ENCODE peak calls at places on chromosomes 16 and 17, in nine cellular contexts. One of them, this sample, is unnamed.

GRCh38 chr17:15973834-15974233 is 25.7 kb downstream of the ZSWIM7 start:
- DNase-seq in DMS79 treated with DMSO at 0.1 percent for 48 hours: no peak
- DNase-seq in thoracic aorta: no peak
- DNase-seq in mucosa of gallbladder: no peak
- DNase-seq in pancreas: no peak
- DNase-seq in LoVo: no peak
- DNase-seq in NCI-H1105: no peak
- DNase-seq in stimulated activated CD8-positive, alpha-beta memory T cell treated with anti-CD3 and anti-CD28 coated beads, Interleukin-7, amount 100 ng/mL, for 24 hours: no peak
- DNase-seq in hepatic stellate cell: no peak
- DNase-seq in this sample: no peak

GRCh38 chr17:49975531-49975930 is 6.5 kb downstream of the DLX4 start:
- DNase-seq in DMS79 treated with DMSO at 0.1 percent for 48 hours: no peak
- DNase-seq in thoracic aorta: no peak
- DNase-seq in mucosa of gallbladder: no peak
- DNase-seq in pancreas: no peak
- DNase-seq in LoVo: no peak
- DNase-seq in NCI-H1105: no peak
- DNase-seq in stimulated activated CD8-positive, alpha-beta memory T cell treated with anti-CD3 and anti-CD28 coated beads, Interleukin-7, amount 100 ng/mL, for 24 hours: no peak
- DNase-seq in hepatic stellate cell: no peak
- DNase-seq in this sample: no peak

GRCh38 chr17:20263595-20263994 is 203.7 kb downstream of the LGALS9B start:
- DNase-seq in DMS79 treated with DMSO at 0.1 percent for 48 hours: no peak
- DNase-seq in thoracic aorta: no peak
- DNase-seq in mucosa of gallbladder: no peak
- DNase-seq in pancreas: no peak
- DNase-seq in LoVo: peak
- DNase-seq in NCI-H1105: no peak
- DNase-seq in stimulated activated CD8-positive, alpha-beta memory T cell treated with anti-CD3 and anti-CD28 coated beads, Interleukin-7, amount 100 ng/mL, for 24 hours: no peak
- DNase-seq in hepatic stellate cell: no peak
- DNase-seq in this sample: no peak

GRCh38 chr17:53150101-53150698 is 672.5 kb upstream of the KIF2B start:
- DNase-seq in DMS79 treated with DMSO at 0.1 percent for 48 hours: no peak
- DNase-seq in thoracic aorta: no peak
- DNase-seq in mucosa of gallbladder: no peak
- DNase-seq in pancreas: no peak
- DNase-seq in LoVo: peak
- DNase-seq in NCI-H1105: peak
- DNase-seq in stimulated activated CD8-positive, alpha-beta memory T cell treated with anti-CD3 and anti-CD28 coated beads, Interleukin-7, amount 100 ng/mL, for 24 hours: no peak
- DNase-seq in hepatic stellate cell: no peak
- DNase-seq in this sample: no peak

GRCh38 chr17:17525956-17526355 is 29.8 kb upstream of the RASD1 start:
- DNase-seq in DMS79 treated with DMSO at 0.1 percent for 48 hours: no peak
- DNase-seq in thoracic aorta: no peak
- DNase-seq in mucosa of gallbladder: no peak
- DNase-seq in pancreas: no peak
- DNase-seq in LoVo: no peak
- DNase-seq in NCI-H1105: no peak
- DNase-seq in stimulated activated CD8-positive, alpha-beta memory T cell treated with anti-CD3 and anti-CD28 coated beads, Interleukin-7, amount 100 ng/mL, for 24 hours: no peak
- DNase-seq in hepatic stellate cell: no peak
- DNase-seq in this sample: no peak

GRCh38 chr17:33050611-33051140 is 59.0 kb downstream of the SPACA3 start:
- DNase-seq in DMS79 treated with DMSO at 0.1 percent for 48 hours: no peak
- DNase-seq in thoracic aorta: no peak
- DNase-seq in mucosa of gallbladder: no peak
- DNase-seq in pancreas: no peak
- DNase-seq in LoVo: no peak
- DNase-seq in NCI-H1105: no peak
- DNase-seq in stimulated activated CD8-positive, alpha-beta memory T cell treated with anti-CD3 and anti-CD28 coated beads, Interleukin-7, amount 100 ng/mL, for 24 hours: no peak
- DNase-seq in hepatic stellate cell: no peak
- DNase-seq in this sample: no peak

GRCh38 chr17:72661093-72661944 is 431.2 kb downstream of the SLC39A11 start:
- DNase-seq in DMS79 treated with DMSO at 0.1 percent for 48 hours: peak
- DNase-seq in thoracic aorta: no peak
- DNase-seq in mucosa of gallbladder: peak
- DNase-seq in pancreas: peak
- DNase-seq in LoVo: peak
- DNase-seq in NCI-H1105: no peak
- DNase-seq in stimulated activated CD8-positive, alpha-beta memory T cell treated with anti-CD3 and anti-CD28 coated beads, Interleukin-7, amount 100 ng/mL, for 24 hours: no peak
- DNase-seq in hepatic stellate cell: no peak
- DNase-seq in this sample: no peak

GRCh38 chr16:21638573-21638975 is 13.8 kb downstream of the IGSF6 start:
- DNase-seq in DMS79 treated with DMSO at 0.1 percent for 48 hours: no peak
- DNase-seq in thoracic aorta: no peak
- DNase-seq in mucosa of gallbladder: no peak
- DNase-seq in pancreas: no peak
- DNase-seq in LoVo: no peak
- DNase-seq in NCI-H1105: no peak
- DNase-seq in stimulated activated CD8-positive, alpha-beta memory T cell treated with anti-CD3 and anti-CD28 coated beads, Interleukin-7, amount 100 ng/mL, for 24 hours: no peak
- DNase-seq in hepatic stellate cell: no peak
- DNase-seq in this sample: no peak

GRCh38 chr17:72710834-72711233 is 381.7 kb downstream of the SLC39A11 start:
- DNase-seq in DMS79 treated with DMSO at 0.1 percent for 48 hours: no peak
- DNase-seq in thoracic aorta: no peak
- DNase-seq in mucosa of gallbladder: no peak
- DNase-seq in pancreas: no peak
- DNase-seq in LoVo: peak
- DNase-seq in NCI-H1105: no peak
- DNase-seq in stimulated activated CD8-positive, alpha-beta memory T cell treated with anti-CD3 and anti-CD28 coated beads, Interleukin-7, amount 100 ng/mL, for 24 hours: no peak
- DNase-seq in hepatic stellate cell: no peak
- DNase-seq in this sample: no peak

GRCh38 chr17:14712471-14713075 is 411.7 kb downstream of the HS3ST3B1 start:
- DNase-seq in DMS79 treated with DMSO at 0.1 percent for 48 hours: no peak
- DNase-seq in thoracic aorta: no peak
- DNase-seq in mucosa of gallbladder: no peak
- DNase-seq in pancreas: no peak
- DNase-seq in LoVo: no peak
- DNase-seq in NCI-H1105: no peak
- DNase-seq in stimulated activated CD8-positive, alpha-beta memory T cell treated with anti-CD3 and anti-CD28 coated beads, Interleukin-7, amount 100 ng/mL, for 24 hours: no peak
- DNase-seq in hepatic stellate cell: no peak
- DNase-seq in this sample: no peak

GRCh38 chr17:34151081-34151480 is 104.0 kb upstream of the CCL2 start:
- DNase-seq in DMS79 treated with DMSO at 0.1 percent for 48 hours: no peak
- DNase-seq in thoracic aorta: no peak
- DNase-seq in mucosa of gallbladder: no peak
- DNase-seq in pancreas: no peak
- DNase-seq in LoVo: no peak
- DNase-seq in NCI-H1105: no peak
- DNase-seq in stimulated activated CD8-positive, alpha-beta memory T cell treated with anti-CD3 and anti-CD28 coated beads, Interleukin-7, amount 100 ng/mL, for 24 hours: no peak
- DNase-seq in hepatic stellate cell: no peak
- DNase-seq in this sample: no peak

GRCh38 chr16:54460254-54460860 is 173.8 kb upstream of the IRX3 start:
- DNase-seq in DMS79 treated with DMSO at 0.1 percent for 48 hours: peak
- DNase-seq in thoracic aorta: no peak
- DNase-seq in mucosa of gallbladder: no peak
- DNase-seq in pancreas: no peak
- DNase-seq in LoVo: no peak
- DNase-seq in NCI-H1105: no peak
- DNase-seq in stimulated activated CD8-positive, alpha-beta memory T cell treated with anti-CD3 and anti-CD28 coated beads, Interleukin-7, amount 100 ng/mL, for 24 hours: no peak
- DNase-seq in hepatic stellate cell: no peak
- DNase-seq in this sample: no peak

GRCh38 chr16:12078405-12079245 is 102.1 kb downstream of the SNX29 start:
- DNase-seq in DMS79 treated with DMSO at 0.1 percent for 48 hours: no peak
- DNase-seq in thoracic aorta: no peak
- DNase-seq in mucosa of gallbladder: no peak
- DNase-seq in pancreas: no peak
- DNase-seq in LoVo: no peak
- DNase-seq in NCI-H1105: no peak
- DNase-seq in stimulated activated CD8-positive, alpha-beta memory T cell treated with anti-CD3 and anti-CD28 coated beads, Interleukin-7, amount 100 ng/mL, for 24 hours: no peak
- DNase-seq in hepatic stellate cell: no peak
- DNase-seq in this sample: no peak

GRCh38 chr17:60557805-60558204 is 31.8 kb upstream of the APPBP2 start:
- DNase-seq in DMS79 treated with DMSO at 0.1 percent for 48 hours: no peak
- DNase-seq in thoracic aorta: no peak
- DNase-seq in mucosa of gallbladder: no peak
- DNase-seq in pancreas: no peak
- DNase-seq in LoVo: no peak
- DNase-seq in NCI-H1105: no peak
- DNase-seq in stimulated activated CD8-positive, alpha-beta memory T cell treated with anti-CD3 and anti-CD28 coated beads, Interleukin-7, amount 100 ng/mL, for 24 hours: no peak
- DNase-seq in hepatic stellate cell: no peak
- DNase-seq in this sample: no peak

GRCh38 chr16:27568077-27568476 is 18.1 kb downstream of the KATNIP start:
- DNase-seq in DMS79 treated with DMSO at 0.1 percent for 48 hours: no peak
- DNase-seq in thoracic aorta: no peak
- DNase-seq in mucosa of gallbladder: no peak
- DNase-seq in pancreas: no peak
- DNase-seq in LoVo: no peak
- DNase-seq in NCI-H1105: no peak
- DNase-seq in stimulated activated CD8-positive, alpha-beta memory T cell treated with anti-CD3 and anti-CD28 coated beads, Interleukin-7, amount 100 ng/mL, for 24 hours: no peak
- DNase-seq in hepatic stellate cell: no peak
- DNase-seq in this sample: no peak

GRCh38 chr17:57249520-57249919 is 6.8 kb upstream of the MSI2 start:
- DNase-seq in DMS79 treated with DMSO at 0.1 percent for 48 hours: no peak
- DNase-seq in thoracic aorta: no peak
- DNase-seq in mucosa of gallbladder: no peak
- DNase-seq in pancreas: no peak
- DNase-seq in LoVo: no peak
- DNase-seq in NCI-H1105: no peak
- DNase-seq in stimulated activated CD8-positive, alpha-beta memory T cell treated with anti-CD3 and anti-CD28 coated beads, Interleukin-7, amount 100 ng/mL, for 24 hours: no peak
- DNase-seq in hepatic stellate cell: no peak
- DNase-seq in this sample: no peak

GRCh38 chr17:47716381-47716780 is 16.7 kb upstream of the TBX21 start:
- DNase-seq in DMS79 treated with DMSO at 0.1 percent for 48 hours: no peak
- DNase-seq in thoracic aorta: no peak
- DNase-seq in mucosa of gallbladder: no peak
- DNase-seq in pancreas: no peak
- DNase-seq in LoVo: no peak
- DNase-seq in NCI-H1105: no peak
- DNase-seq in stimulated activated CD8-positive, alpha-beta memory T cell treated with anti-CD3 and anti-CD28 coated beads, Interleukin-7, amount 100 ng/mL, for 24 hours: no peak
- DNase-seq in hepatic stellate cell: no peak
- DNase-seq in this sample: no peak

GRCh38 chr16:30996324-30996999 is 11.5 kb downstream of the HSD3B7 start:
- DNase-seq in DMS79 treated with DMSO at 0.1 percent for 48 hours: no peak
- DNase-seq in thoracic aorta: no peak
- DNase-seq in mucosa of gallbladder: no peak
- DNase-seq in pancreas: no peak
- DNase-seq in LoVo: peak
- DNase-seq in NCI-H1105: no peak
- DNase-seq in stimulated activated CD8-positive, alpha-beta memory T cell treated with anti-CD3 and anti-CD28 coated beads, Interleukin-7, amount 100 ng/mL, for 24 hours: no peak
- DNase-seq in hepatic stellate cell: no peak
- DNase-seq in this sample: no peak

GRCh38 chr16:88700636-88701482 is 5.3 kb downstream of the RNF166 start:
- DNase-seq in DMS79 treated with DMSO at 0.1 percent for 48 hours: no peak
- DNase-seq in thoracic aorta: peak
- DNase-seq in mucosa of gallbladder: peak
- DNase-seq in pancreas: peak
- DNase-seq in LoVo: no peak
- DNase-seq in NCI-H1105: no peak
- DNase-seq in stimulated activated CD8-positive, alpha-beta memory T cell treated with anti-CD3 and anti-CD28 coated beads, Interleukin-7, amount 100 ng/mL, for 24 hours: peak
- DNase-seq in hepatic stellate cell: peak
- DNase-seq in this sample: peak

GRCh38 chr17:39950871-39951348 is 11.9 kb upstream of the GSDMA start:
- DNase-seq in DMS79 treated with DMSO at 0.1 percent for 48 hours: no peak
- DNase-seq in thoracic aorta: no peak
- DNase-seq in mucosa of gallbladder: no peak
- DNase-seq in pancreas: peak
- DNase-seq in LoVo: no peak
- DNase-seq in NCI-H1105: no peak
- DNase-seq in stimulated activated CD8-positive, alpha-beta memory T cell treated with anti-CD3 and anti-CD28 coated beads, Interleukin-7, amount 100 ng/mL, for 24 hours: no peak
- DNase-seq in hepatic stellate cell: no peak
- DNase-seq in this sample: no peak

GRCh38 chr17:42325026-42325425 is 36.7 kb downstream of the STAT5A start:
- DNase-seq in DMS79 treated with DMSO at 0.1 percent for 48 hours: no peak
- DNase-seq in thoracic aorta: peak
- DNase-seq in mucosa of gallbladder: no peak
- DNase-seq in pancreas: no peak
- DNase-seq in LoVo: peak
- DNase-seq in NCI-H1105: no peak
- DNase-seq in stimulated activated CD8-positive, alpha-beta memory T cell treated with anti-CD3 and anti-CD28 coated beads, Interleukin-7, amount 100 ng/mL, for 24 hours: no peak
- DNase-seq in hepatic stellate cell: peak
- DNase-seq in this sample: no peak

GRCh38 chr17:77304051-77304745 is 163.4 kb downstream of the SEC14L1 start:
- DNase-seq in DMS79 treated with DMSO at 0.1 percent for 48 hours: peak
- DNase-seq in thoracic aorta: no peak
- DNase-seq in mucosa of gallbladder: no peak
- DNase-seq in pancreas: no peak
- DNase-seq in LoVo: no peak
- DNase-seq in NCI-H1105: no peak
- DNase-seq in stimulated activated CD8-positive, alpha-beta memory T cell treated with anti-CD3 and anti-CD28 coated beads, Interleukin-7, amount 100 ng/mL, for 24 hours: no peak
- DNase-seq in hepatic stellate cell: no peak
- DNase-seq in this sample: no peak

GRCh38 chr16:77077523-77077922 is 113.5 kb upstream of the MON1B start:
- DNase-seq in DMS79 treated with DMSO at 0.1 percent for 48 hours: no peak
- DNase-seq in thoracic aorta: no peak
- DNase-seq in mucosa of gallbladder: no peak
- DNase-seq in pancreas: no peak
- DNase-seq in LoVo: no peak
- DNase-seq in NCI-H1105: no peak
- DNase-seq in stimulated activated CD8-positive, alpha-beta memory T cell treated with anti-CD3 and anti-CD28 coated beads, Interleukin-7, amount 100 ng/mL, for 24 hours: no peak
- DNase-seq in hepatic stellate cell: no peak
- DNase-seq in this sample: no peak

GRCh38 chr16:56075732-56076131 is 115.6 kb upstream of the GNAO1 start:
- DNase-seq in DMS79 treated with DMSO at 0.1 percent for 48 hours: no peak
- DNase-seq in thoracic aorta: no peak
- DNase-seq in mucosa of gallbladder: no peak
- DNase-seq in pancreas: no peak
- DNase-seq in LoVo: no peak
- DNase-seq in NCI-H1105: no peak
- DNase-seq in stimulated activated CD8-positive, alpha-beta memory T cell treated with anti-CD3 and anti-CD28 coated beads, Interleukin-7, amount 100 ng/mL, for 24 hours: no peak
- DNase-seq in hepatic stellate cell: no peak
- DNase-seq in this sample: no peak

GRCh38 chr17:64411999-64412771 is 21.5 kb upstream of the PECAM1 start:
- DNase-seq in DMS79 treated with DMSO at 0.1 percent for 48 hours: peak
- DNase-seq in thoracic aorta: no peak
- DNase-seq in mucosa of gallbladder: peak
- DNase-seq in pancreas: no peak
- DNase-seq in LoVo: no peak
- DNase-seq in NCI-H1105: no peak
- DNase-seq in stimulated activated CD8-positive, alpha-beta memory T cell treated with anti-CD3 and anti-CD28 coated beads, Interleukin-7, amount 100 ng/mL, for 24 hours: no peak
- DNase-seq in hepatic stellate cell: peak
- DNase-seq in this sample: no peak

GRCh38 chr17:34981538-34982241 is 1.4 kb downstream of the LIG3 start:
- DNase-seq in DMS79 treated with DMSO at 0.1 percent for 48 hours: peak
- DNase-seq in thoracic aorta: no peak
- DNase-seq in mucosa of gallbladder: no peak
- DNase-seq in pancreas: no peak
- DNase-seq in LoVo: no peak
- DNase-seq in NCI-H1105: no peak
- DNase-seq in stimulated activated CD8-positive, alpha-beta memory T cell treated with anti-CD3 and anti-CD28 coated beads, Interleukin-7, amount 100 ng/mL, for 24 hours: no peak
- DNase-seq in hepatic stellate cell: no peak
- DNase-seq in this sample: no peak

GRCh38 chr16:3305109-3306068 is at the start of the genes TIGD7 and ZNF75A:
- DNase-seq in DMS79 treated with DMSO at 0.1 percent for 48 hours: peak
- DNase-seq in thoracic aorta: peak
- DNase-seq in mucosa of gallbladder: peak
- DNase-seq in pancreas: peak
- DNase-seq in LoVo: peak
- DNase-seq in NCI-H1105: peak
- DNase-seq in stimulated activated CD8-positive, alpha-beta memory T cell treated with anti-CD3 and anti-CD28 coated beads, Interleukin-7, amount 100 ng/mL, for 24 hours: peak
- DNase-seq in hepatic stellate cell: peak
- DNase-seq in this sample: peak

GRCh38 chr16:77660311-77660710 is 62.0 kb upstream of the NUDT7 start:
- DNase-seq in DMS79 treated with DMSO at 0.1 percent for 48 hours: peak
- DNase-seq in thoracic aorta: no peak
- DNase-seq in mucosa of gallbladder: no peak
- DNase-seq in pancreas: no peak
- DNase-seq in LoVo: peak
- DNase-seq in NCI-H1105: peak
- DNase-seq in stimulated activated CD8-positive, alpha-beta memory T cell treated with anti-CD3 and anti-CD28 coated beads, Interleukin-7, amount 100 ng/mL, for 24 hours: no peak
- DNase-seq in hepatic stellate cell: no peak
- DNase-seq in this sample: no peak

GRCh38 chr16:57477531-57478202 is 8.6 kb downstream of the DOK4 start:
- DNase-seq in DMS79 treated with DMSO at 0.1 percent for 48 hours: peak
- DNase-seq in thoracic aorta: no peak
- DNase-seq in mucosa of gallbladder: no peak
- DNase-seq in pancreas: no peak
- DNase-seq in LoVo: no peak
- DNase-seq in NCI-H1105: no peak
- DNase-seq in stimulated activated CD8-positive, alpha-beta memory T cell treated with anti-CD3 and anti-CD28 coated beads, Interleukin-7, amount 100 ng/mL, for 24 hours: no peak
- DNase-seq in hepatic stellate cell: no peak
- DNase-seq in this sample: no peak